ENCODE peak calls at places on chromosomes 1 and 21, in four cellular contexts. O, U, G and Q are unnamed samples. For H4K20me1 and H3K9me2, the result is how much of the 10 kb centered on the place peaks cover.

GRCh38 chr1:199029855-199030254 is 391.0 kb downstream of the PTPRC start:
- DNase-seq in O (no peak), U (no peak), G (peak), Q (no peak)

GRCh38 chr1:211634931-211635330 is 40.5 kb downstream of the NEK2 start:
- DNase-seq in O (no peak), U (no peak), G (no peak), Q (no peak)

GRCh38 chr1:51907079-51907702 is 28.7 kb upstream of the NRDC start:
- DNase-seq in O (no peak), U (no peak), G (no peak), Q (peak)

GRCh38 chr1:109617291-109617801 is 2.1 kb downstream of the GNAT2 start:
- DNase-seq in O (peak), U (peak), G (peak), Q (peak)

GRCh38 chr1:12600880-12601633 is 17.0 kb downstream of the DHRS3 start:
- DNase-seq in O (peak), U (no peak), G (peak), Q (peak)

GRCh38 chr1:181092883-181093282 is 4.4 kb downstream of the IER5 start:
- DNase-seq in O (no peak), U (no peak), G (no peak), Q (peak)

GRCh38 chr1:8206397-8206796 is 111.5 kb upstream of the SLC45A1 start:
- DNase-seq in O (no peak), U (no peak), G (no peak), Q (no peak)

GRCh38 chr21:41786521-41786987 is 19.7 kb upstream of the RIPK4 start:
- DNase-seq in O (no peak), U (peak), G (peak), Q (no peak)

GRCh38 chr1:108813326-108813725 is 43.6 kb downstream of the AKNAD1 start:
- DNase-seq in O (no peak), U (peak), G (peak), Q (no peak)

GRCh38 chr1:241688940-241689368 is 36.9 kb downstream of the WDR64 start:
- DNase-seq in O (no peak), U (peak), G (peak), Q (no peak)

GRCh38 chr21:27519357-27519756 is 552.5 kb upstream of the ADAMTS5 start:
- DNase-seq in O (no peak), U (no peak), G (peak), Q (no peak)

GRCh38 chr1:116201921-116202320 is 90.7 kb downstream of the MAB21L3 start:
- DNase-seq in O (no peak), U (no peak), G (no peak), Q (no peak)

GRCh38 chr21:33198346-33199135 is 31.2 kb upstream of the IFNAR2 start:
- DNase-seq in O (no peak), U (no peak), G (no peak), Q (no peak)

GRCh38 chr1:93143729-93144229 is 36.4 kb downstream of the TMED5 start:
- DNase-seq in O (no peak), U (no peak), G (no peak), Q (no peak)

GRCh38 chr1:164560076-164560475 is 1.1 kb downstream of the PBX1 start:
- DNase-seq in O (no peak), U (no peak), G (peak), Q (no peak)

GRCh38 chr1:243513726-243514491 is 258.1 kb downstream of the SDCCAG8 start:
- DNase-seq in O (no peak), U (no peak), G (peak), Q (no peak)

GRCh38 chr1:54794401-54795099 is 6.6 kb downstream of the TTC22 start:
- DNase-seq in O (no peak), U (peak), G (peak), Q (no peak)

GRCh38 chr1:117567976-117568375 is 37.9 kb upstream of the TENT5C start:
- DNase-seq in O (no peak), U (no peak), G (no peak), Q (no peak)

GRCh38 chr1:77832889-77833288 is 53.4 kb downstream of the MIGA1 start:
- DNase-seq in O (no peak), U (no peak), G (peak), Q (no peak)

GRCh38 chr1:230242317-230242716 is 175.3 kb downstream of the GALNT2 start:
- DNase-seq in O (no peak), U (no peak), G (no peak), Q (no peak)

GRCh38 chr1:225835752-225836151 is 25.8 kb downstream of the EPHX1 start:
- DNase-seq in O (no peak), U (no peak), G (no peak), Q (no peak)

GRCh38 chr1:61742620-61743431 is 546 bp downstream of the PATJ start:
- DNase-seq in O (peak), U (peak), G (peak), Q (no peak)

GRCh38 chr1:30035522-30036228 is 687.7 kb downstream of the MATN1 start:
- DNase-seq in O (no peak), U (no peak), G (no peak), Q (no peak)

GRCh38 chr21:42834730-42835191 is 44.6 kb downstream of the WDR4 start:
- DNase-seq in O (peak), U (no peak), G (peak), Q (no peak)

GRCh38 chr1:106233511-106233910 is 823.0 kb upstream of the PRMT6 start:
- DNase-seq in O (no peak), U (no peak), G (no peak), Q (no peak)

GRCh38 chr1:208501542-208501941 is 257.4 kb upstream of the PLXNA2 start:
- DNase-seq in O (no peak), U (no peak), G (no peak), Q (no peak)

GRCh38 chr1:12468323-12468722 is 149.7 kb downstream of the DHRS3 start:
- DNase-seq in O (no peak), U (no peak), G (no peak), Q (no peak)

GRCh38 chr21:45768011-45768740 is 124.7 kb downstream of the PCBP3 start:
- DNase-seq in O (no peak), U (no peak), G (no peak), Q (no peak)

GRCh38 chr1:77605246-77606026 is 77.0 kb downstream of the ZZZ3 start:
- DNase-seq in O (no peak), U (peak), G (no peak), Q (no peak)

GRCh38 chr1:210293191-210293607 is 35.5 kb upstream of the HHAT start:
- DNase-seq in O (no peak), U (no peak), G (no peak), Q (no peak)
- H3K4me3 ChIP-seq in O (no peak), U (no peak), G (no peak), Q (no peak)

GRCh38 chr1:165831146-165831545 is 3.7 kb downstream of the UCK2 start:
- DNase-seq in O (no peak), U (no peak), G (no peak), Q (no peak)
- H4K20me1 ChIP-seq in O (under half), U (under half), G (half or more), Q (under half)

GRCh38 chr1:114043046-114043445 is 63.8 kb downstream of the OLFML3 start:
- DNase-seq in O (no peak), U (no peak), G (no peak), Q (no peak)
- H3K9me2 ChIP-seq in O (under half), U (under half), G (under half), Q (under half)

GRCh38 chr1:150609726-150610125 is 19.7 kb downstream of the ENSA start:
- DNase-seq in O (no peak), U (no peak), G (no peak), Q (no peak)

GRCh38 chr1:150612014-150612345 is 17.4 kb downstream of the ENSA start:
- DNase-seq in O (no peak), U (no peak), G (no peak), Q (peak)

GRCh38 chr1:150610576-150610975 is 18.8 kb downstream of the ENSA start:
- DNase-seq in O (no peak), U (no peak), G (no peak), Q (no peak)

GRCh38 chr1:150615346-150616201 is 13.8 kb downstream of the ENSA start:
- DNase-seq in O (no peak), U (no peak), G (peak), Q (no peak)

GRCh38 chr1:150613061-150613920 is 16.1 kb downstream of the ENSA start:
- DNase-seq in O (no peak), U (peak), G (peak), Q (peak)
- H3K4me3 ChIP-seq in O (no peak), U (no peak), G (peak), Q (peak)